ENCODE peak calls at places on chromosomes 3 and 15, in four cellular contexts. R is heart left ventricle, H is choroid plexus epithelial cell, K is left lung. A is an unnamed sample.

GRCh38 chr3:42778644-42779043 is 5.6 kb upstream of the CCDC13 start:
- DNase-seq in R (no peak), H (peak), K (no peak), A (no peak)

GRCh38 chr15:70156781-70157261 is 59.1 kb upstream of the TLE3 start:
- DNase-seq in R (peak), H (no peak), K (no peak), A (no peak)

GRCh38 chr3:161630791-161631190 is 134.2 kb downstream of the OTOL1 start:
- DNase-seq in R (no peak), H (peak), K (no peak), A (no peak)

GRCh38 chr3:45154641-45155147 is 8.5 kb upstream of the CDCP1 start:
- DNase-seq in R (no peak), H (peak), K (no peak), A (no peak)

GRCh38 chr15:85504739-85505676 is 124.6 kb downstream of the AKAP13 start:
- DNase-seq in R (peak), H (peak), K (no peak), A (peak)

GRCh38 chr3:24963762-24964625 is 464.1 kb upstream of the RARB start:
- DNase-seq in R (no peak), H (peak), K (no peak), A (no peak)

GRCh38 chr15:89740137-89740536 is 10.9 kb downstream of the MESP1 start:
- DNase-seq in R (peak), H (peak), K (no peak), A (no peak)

GRCh38 chr3:144189044-144189443 is 217.4 kb downstream of the DIPK2A start:
- DNase-seq in R (no peak), H (peak), K (no peak), A (no peak)

GRCh38 chr3:54870423-54870822 is 57.4 kb downstream of the LRTM1 start:
- DNase-seq in R (no peak), H (peak), K (no peak), A (peak)

GRCh38 chr15:66496951-66497501 is 536 bp downstream of the SNAPC5 start:
- DNase-seq in R (no peak), H (no peak), K (no peak), A (no peak)

GRCh38 chr3:17057316-17057715 is 172.6 kb downstream of the PLCL2 start:
- DNase-seq in R (no peak), H (peak), K (no peak), A (peak)

GRCh38 chr3:63588897-63589296 is 63.6 kb upstream of the SNTN start:
- DNase-seq in R (no peak), H (no peak), K (no peak), A (no peak)

GRCh38 chr3:55481067-55481917 is 5.8 kb downstream of the WNT5A start:
- DNase-seq in R (no peak), H (peak), K (no peak), A (peak)

GRCh38 chr3:77038468-77038927 is 1.4 kb upstream of the ROBO2 start:
- DNase-seq in R (peak), H (peak), K (peak), A (peak)

GRCh38 chr15:41773729-41774061 is 589 bp upstream of the MAPKBP1 start:
- DNase-seq in R (no peak), H (no peak), K (no peak), A (no peak)

GRCh38 chr3:192851821-192852352 is 65.8 kb downstream of the MB21D2 start:
- DNase-seq in R (peak), H (peak), K (no peak), A (no peak)

GRCh38 chr3:192352142-192352541 is 375.2 kb downstream of the FGF12 start:
- DNase-seq in R (no peak), H (no peak), K (no peak), A (no peak)

GRCh38 chr3:85801955-85802354 is 843.2 kb downstream of the CADM2 start:
- DNase-seq in R (no peak), H (peak), K (no peak), A (no peak)

GRCh38 chr3:149635396-149635795 is 22.4 kb downstream of the WWTR1 start:
- DNase-seq in R (no peak), H (no peak), K (no peak), A (no peak)
- TF ChIP-seq CTCF in R (no peak), H (no peak), K (no peak), A (no peak)

GRCh38 chr3:101784850-101785613 is 6.0 kb downstream of the NXPE3 start:
- DNase-seq in R (no peak), H (no peak), K (no peak), A (no peak)
- H3K4me3 ChIP-seq in R (peak), H (no peak), K (no peak), A (no peak)

GRCh38 chr3:15427182-15427880 is at the start of the genes EAF1 and METTL6:
- DNase-seq in R (peak), H (peak), K (peak), A (no peak)
- TF ChIP-seq CTCF in R (no peak), H (peak), K (peak), A (peak)

GRCh38 chr3:96631050-96631449 is 183.3 kb upstream of the EPHA6 start:
- DNase-seq in R (no peak), H (no peak), K (no peak), A (no peak)
- H3K4me3 ChIP-seq in R (no peak), H (no peak), K (no peak), A (no peak)

DNA sequence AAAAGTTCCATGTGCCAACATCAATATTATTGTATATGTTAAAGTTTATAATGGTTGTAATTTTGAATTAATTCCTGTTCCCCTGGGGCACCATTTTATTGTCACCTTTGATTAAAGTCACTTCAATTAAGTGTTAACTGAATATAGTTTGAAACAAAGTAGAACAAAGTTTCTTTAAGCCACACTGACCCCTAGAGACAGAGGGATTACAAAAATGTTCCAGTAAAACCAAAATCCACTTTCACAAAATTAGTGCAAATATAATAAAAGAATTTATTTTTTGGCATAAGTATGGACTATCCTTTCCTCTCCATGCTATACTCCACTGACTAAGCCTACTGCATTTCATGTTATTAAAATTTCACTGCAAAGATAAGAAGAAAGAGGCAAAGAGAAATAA is 123.9 kb downstream of the ZMAT3 start:
- DNase-seq in R (no peak), H (peak), K (no peak), A (no peak)
- TF ChIP-seq CTCF in R (peak), H (no peak), K (no peak), A (no peak)

GRCh38 chr15:58330836-58331561 is 100.8 kb upstream of the LIPC start:
- DNase-seq in R (no peak), H (peak), K (no peak), A (no peak)

GRCh38 chr15:58330468-58330793 is 101.4 kb upstream of the LIPC start:
- DNase-seq in R (no peak), H (peak), K (no peak), A (no peak)

GRCh38 chr15:58332676-58333400 is 99.0 kb upstream of the LIPC start:
- DNase-seq in R (no peak), H (peak), K (no peak), A (peak)

GRCh38 chr15:58331562-58331902 is 100.3 kb upstream of the LIPC start:
- DNase-seq in R (no peak), H (no peak), K (no peak), A (peak)

GRCh38 chr15:58331903-58332675 is 99.7 kb upstream of the LIPC start:
- DNase-seq in R (peak), H (peak), K (peak), A (peak)
- H3K4me3 ChIP-seq in R (no peak), H (no peak), K (no peak), A (no peak)

GRCh38 chr3:100523050-100523760 is 30.8 kb downstream of the TMEM45A start:
- DNase-seq in R (no peak), H (no peak), K (no peak), A (no peak)

GRCh38 chr3:100526613-100527346 is 34.4 kb downstream of the TMEM45A start:
- DNase-seq in R (no peak), H (peak), K (no peak), A (no peak)

GRCh38 chr3:100525753-100526612 is 33.6 kb downstream of the TMEM45A start:
- DNase-seq in R (no peak), H (peak), K (no peak), A (peak)

GRCh38 chr3:100531093-100531492 is 38.7 kb downstream of the TMEM45A start:
- DNase-seq in R (no peak), H (no peak), K (no peak), A (no peak)

DNA sequence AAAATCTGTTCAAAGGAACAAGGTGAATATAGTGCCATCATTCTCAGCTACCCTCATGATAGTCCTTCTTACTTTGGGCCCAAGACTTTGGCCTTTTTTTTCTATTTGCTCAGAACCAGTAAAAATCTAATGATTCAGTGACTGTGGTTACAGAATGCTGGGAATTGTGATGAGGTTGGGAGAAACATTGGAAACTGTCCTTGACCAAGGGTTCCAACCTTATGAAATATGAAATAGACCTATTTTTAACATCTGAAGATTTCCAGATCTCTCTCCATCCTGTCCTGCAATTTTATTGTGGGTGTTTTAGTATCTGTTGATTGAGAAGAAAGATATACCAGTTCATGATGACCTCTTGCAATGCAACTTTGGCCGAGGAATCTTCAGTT is 34.9 kb downstream of the TMEM45A start:
- DNase-seq in R (no peak), H (no peak), K (no peak), A (no peak)
- TF ChIP-seq CTCF in R (no peak), H (no peak), K (no peak), A (no peak)

A was measured in AG09309.